ENCODE peak calls at places on chromosome X, in six cellular contexts. S is adipocyte, Z is neuronal stem cell, R is heart right ventricle, E is fibroblast of mammary gland, W is posterior vena cava. F is an unnamed sample.
A peak's percentile ranks its signal among the peaks of the same experiment; 100 is the strongest.

GRCh38 chrX:115233497-115234219 is at the start of gene LRCH2:
- DNase-seq in S (peak; percentile 67), E (peak; percentile 37), W (no peak), R (peak; percentile 41), Z (peak; percentile 49), F (peak; percentile 76)

GRCh38 chrX:154357205-154357604 is 17.2 kb downstream of the FLNA start:
- DNase-seq in R (no peak), S (no peak), Z (no peak), E (no peak), W (no peak), F (no peak)

GRCh38 chrX:32480019-32480418 is 731.3 kb downstream of the DMD start:
- DNase-seq in R (no peak), W (no peak), S (no peak), Z (no peak), E (no peak), F (no peak)

GRCh38 chrX:117510453-117510852 is 606.2 kb downstream of the KLHL13 start:
- DNase-seq in R (no peak), Z (no peak), W (no peak), E (no peak), S (no peak), F (no peak)

GRCh38 chrX:154774622-154775021 is 12.0 kb downstream of the DKC1 start:
- DNase-seq in W (no peak), E (no peak), S (no peak), Z (no peak), R (no peak), F (no peak)

GRCh38 chrX:97132654-97133415 is 249.1 kb downstream of the RPA4 start:
- DNase-seq in Z (no peak), S (no peak), W (no peak), E (no peak), R (no peak), F (no peak)

GRCh38 chrX:76915836-76916235 is 488.3 kb downstream of the MAGEE1 start:
- DNase-seq in R (no peak), S (no peak), Z (no peak), E (no peak), W (no peak), F (no peak)

GRCh38 chrX:15930585-15930984 is 76.0 kb upstream of the AP1S2 start:
- DNase-seq in R (no peak), E (peak; percentile 58), Z (no peak), W (no peak), S (peak; percentile 51), F (no peak)

GRCh38 chrX:46044486-46044885 is 500.7 kb downstream of the ZNF674 start:
- DNase-seq in E (peak; percentile 3), S (peak; percentile 25), Z (no peak), R (no peak), W (no peak), F (no peak)

GRCh38 chrX:118780915-118781314 is 42.7 kb upstream of the ZCCHC12 start:
- DNase-seq in W (no peak), Z (no peak), R (no peak), S (peak; percentile 5), E (peak; percentile 59), F (no peak)